ENCODE peak calls at places on chromosome 7, in four cellular contexts. W is heart left ventricle, A is gastrocnemius medialis, L is mucosa of gallbladder. J is an unnamed sample.

GRCh38 chr7:92763636-92764423 is 72.5 kb downstream of the CDK6 start:
- DNase-seq in W (no peak), A (no peak), L (peak; percentile 20), J (no peak)

GRCh38 chr7:70241776-70242175 is 643.5 kb downstream of the AUTS2 start:
- DNase-seq in L (no peak), A (no peak), W (no peak), J (no peak)

GRCh38 chr7:8442814-8443304 is 9.4 kb downstream of the NXPH1 start:
- DNase-seq in A (no peak), L (peak; percentile 75), W (peak; percentile 49), J (no peak)

GRCh38 chr7:136247211-136247610 is 270.1 kb upstream of the MTPN start:
- DNase-seq in W (no peak), L (no peak), A (no peak), J (no peak)

GRCh38 chr7:6551016-6551511 is at the start of gene GRID2IP:
- DNase-seq in W (no peak), A (no peak), L (no peak), J (no peak)

GRCh38 chr7:18520450-18521235 is 25.1 kb downstream of the HDAC9 start:
- DNase-seq in A (peak; percentile 78), L (no peak), W (no peak), J (no peak)

GRCh38 chr7:103524042-103524907 is 78.3 kb upstream of the SLC26A5 start:
- DNase-seq in W (no peak), A (no peak), L (peak; percentile 24), J (no peak)

GRCh38 chr7:27947581-27948278 is 207.8 kb downstream of the TAX1BP1 start:
- DNase-seq in L (no peak), A (no peak), W (no peak), J (no peak)

GRCh38 chr7:29951206-29951605 is 38.4 kb downstream of the SCRN1 start:
- DNase-seq in W (no peak), L (no peak), A (no peak), J (no peak)

J was measured in lower leg skin.